ENCODE peak calls at places on chromosomes 3 and 15, in five cellular contexts. L, G, B, P and S are unnamed samples.

GRCh38 chr3:13587442-13587841 is 38.5 kb downstream of the FBLN2 start:
- DNase-seq in L (no peak), G (no peak), B (no peak), P (no peak), S (peak; percentile 6)

GRCh38 chr15:101063891-101064794 is 145.0 kb downstream of the LRRK1 start:
- DNase-seq in L (no peak), G (peak; percentile 58), B (no peak), P (no peak), S (no peak)

GRCh38 chr3:127368186-127369032 is 80.6 kb upstream of the PRR20G start:
- DNase-seq in L (no peak), G (no peak), B (no peak), P (no peak), S (no peak)

GRCh38 chr15:40330368-40330836 is 6.9 kb downstream of the INAFM2 start:
- DNase-seq in L (peak; percentile 82), G (no peak), B (no peak), P (no peak), S (no peak)

GRCh38 chr3:63762180-63762579 is 56.9 kb upstream of the C3orf49 start:
- DNase-seq in L (no peak), G (no peak), B (no peak), P (no peak), S (no peak)

GRCh38 chr3:64617610-64618009 is 70.2 kb downstream of the ADAMTS9 start:
- DNase-seq in L (no peak), G (no peak), B (no peak), P (no peak), S (no peak)

GRCh38 chr3:103056953-103057450 is 622.2 kb downstream of the ZPLD1 start:
- DNase-seq in L (no peak), G (no peak), B (no peak), P (no peak), S (no peak)

GRCh38 chr3:26625187-26625586 is 2.6 kb downstream of the LRRC3B start:
- DNase-seq in L (no peak), G (no peak), B (no peak), P (no peak), S (peak; percentile 24)

GRCh38 chr3:128367726-128368125 is 99.0 kb downstream of the DNAJB8 start:
- DNase-seq in L (no peak), G (no peak), B (no peak), P (no peak), S (no peak)

DNA sequence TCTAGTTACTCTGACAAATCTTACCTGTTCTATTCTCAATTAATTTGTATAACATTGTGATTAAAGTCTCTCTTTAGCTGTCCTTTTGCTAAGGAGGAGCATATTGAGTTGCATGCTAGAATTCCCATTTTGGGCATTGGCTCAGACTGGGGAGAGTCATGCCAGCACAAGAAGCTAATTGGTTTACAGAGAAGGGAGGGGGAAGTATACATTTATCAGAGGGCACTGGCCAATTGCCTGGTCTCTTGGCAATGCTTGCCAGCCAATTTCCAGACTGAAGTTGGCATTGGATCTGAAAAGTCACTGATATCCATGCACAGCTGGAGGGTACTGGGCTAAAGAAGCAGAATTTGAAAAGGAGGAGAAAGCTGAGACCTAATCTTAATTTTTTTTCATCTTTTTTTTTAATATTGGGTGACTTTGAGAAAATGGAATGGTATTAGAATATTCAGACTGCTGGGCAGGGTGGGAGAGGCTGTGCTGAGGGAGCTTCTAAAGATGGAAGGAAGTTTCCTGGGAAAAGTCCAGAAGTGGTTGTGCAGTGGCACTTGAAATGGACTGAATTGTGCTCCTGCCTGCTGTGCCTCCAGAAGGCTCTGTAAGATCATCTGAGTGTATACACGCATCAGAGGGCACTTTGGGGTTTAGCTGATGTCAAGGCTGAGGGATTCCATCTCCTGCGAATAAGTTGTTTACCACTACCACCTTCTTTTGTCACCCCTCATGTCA is 365.3 kb upstream of the DPH6 start:
- DNase-seq in L (no peak), G (no peak), B (no peak), P (no peak), S (no peak)
- TF ChIP-seq CREB1 in L (no peak), G (no peak), B (no peak), P (no peak), S (no peak)

DNA sequence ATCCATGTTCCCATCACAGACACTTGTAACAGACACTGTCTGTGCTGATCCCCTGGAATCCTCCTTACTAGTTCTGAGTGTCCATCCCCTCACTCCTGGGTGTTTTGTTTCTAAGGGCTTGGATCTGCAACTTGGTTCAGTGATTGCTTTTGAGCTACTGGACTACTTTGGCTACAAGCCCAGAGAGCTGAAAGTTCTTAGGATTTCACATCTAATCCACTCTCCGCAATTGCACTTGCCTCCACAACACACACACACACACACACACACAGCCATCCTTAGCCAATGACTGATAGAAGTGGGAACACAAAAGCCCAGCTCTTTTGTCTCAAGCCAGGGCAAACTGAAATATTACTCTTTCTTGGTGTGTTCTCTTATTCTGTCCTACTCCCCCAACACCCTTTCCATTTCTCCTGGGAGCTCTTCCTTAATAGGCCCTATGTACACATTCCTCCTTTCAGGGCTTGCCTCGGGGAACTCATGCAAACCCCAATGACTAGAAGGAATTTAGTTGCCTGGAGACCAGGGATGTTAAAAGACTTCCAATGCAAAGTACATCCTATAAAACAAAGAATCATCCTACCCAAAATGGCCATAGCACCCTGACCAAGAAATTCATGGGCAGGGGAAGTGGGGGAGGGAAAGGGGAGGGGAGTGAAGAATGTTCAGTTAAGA is 206.1 kb upstream of the UBE2E2 start:
- DNase-seq in L (no peak), G (no peak), B (no peak), P (no peak), S (no peak)
- TF ChIP-seq ATF3 in L (no peak), G (no peak), B (no peak), P (no peak), S (no peak)

GRCh38 chr3:51983578-51984268 is 388 bp downstream of the ACY1 start:
- DNase-seq in L (peak; percentile 36), G (no peak), B (no peak), P (no peak), S (no peak)

GRCh38 chr3:51982838-51983577 is at the start of gene ACY1:
- DNase-seq in L (peak; percentile 92), G (peak; percentile 87), B (peak; percentile 43), P (no peak), S (peak; percentile 85)

GRCh38 chr3:51984269-51984647 is 923 bp downstream of the ACY1 start:
- DNase-seq in L (no peak), G (no peak), B (no peak), P (no peak), S (no peak)

GRCh38 chr3:51980253-51980652 is 3.1 kb upstream of the ACY1 start:
- DNase-seq in L (no peak), G (no peak), B (no peak), P (no peak), S (no peak)

DNA sequence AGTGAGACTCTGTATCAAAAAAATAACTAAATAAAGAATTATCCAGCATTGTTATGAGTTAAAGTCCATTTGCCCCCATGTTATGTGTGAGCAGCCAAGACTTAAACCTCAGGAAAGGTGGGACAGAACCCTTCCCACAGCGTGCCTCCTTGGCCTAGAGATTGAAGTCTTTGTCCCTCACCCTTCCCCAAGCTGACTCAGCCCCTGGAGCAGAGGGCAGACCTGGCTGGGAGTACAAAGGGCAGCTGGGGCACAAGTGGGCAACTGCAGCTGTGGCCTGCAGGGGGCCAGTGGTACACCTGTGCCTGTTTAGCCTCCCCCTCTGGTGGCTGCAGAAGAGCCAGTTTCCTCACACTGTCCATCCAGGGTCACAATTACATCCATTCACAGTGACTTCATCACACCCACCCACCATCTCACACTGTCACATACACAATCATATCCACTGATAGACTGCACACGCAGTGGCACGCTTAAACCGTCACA is 940 bp upstream of the ACY1 start:
- DNase-seq in L (peak; percentile 67), G (peak; percentile 91), B (no peak), P (no peak), S (peak; percentile 66)
- TF ChIP-seq CREB1 in L (no peak), G (peak; percentile 21), B (no peak), P (peak; percentile 21), S (no peak)

DNA sequence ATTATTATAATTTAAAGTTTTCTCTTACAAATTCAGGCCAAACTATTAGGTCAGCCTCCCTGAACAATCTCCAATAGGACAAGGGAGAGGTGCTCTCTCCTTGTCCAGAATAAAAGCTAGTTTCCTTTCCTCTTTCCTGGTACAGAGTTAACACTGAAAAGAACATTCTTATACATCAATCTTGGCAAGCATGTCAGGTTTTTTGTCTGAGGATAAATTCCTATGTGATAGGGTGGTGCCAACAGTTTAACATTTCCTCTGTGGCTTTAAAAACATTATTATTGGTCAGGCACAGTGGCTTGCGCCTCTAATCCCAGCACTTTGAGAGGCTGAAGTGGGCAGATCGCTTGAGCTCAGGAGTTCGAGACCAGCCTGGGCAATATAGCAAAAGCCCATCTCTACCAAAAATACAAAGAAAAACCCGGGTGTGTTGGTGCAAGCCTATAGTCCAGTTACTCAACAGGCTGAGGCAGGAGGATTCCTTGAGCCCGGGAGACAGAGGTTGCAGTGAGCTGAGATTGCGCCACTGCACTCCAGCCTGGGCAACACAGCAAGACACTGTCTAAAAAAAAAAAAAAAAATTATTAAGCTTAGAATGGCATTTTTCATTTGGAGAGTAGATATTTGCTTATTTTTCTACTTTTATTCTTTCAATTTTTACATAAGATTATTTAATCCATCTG is 13.7 kb upstream of the ULK4 start:
- DNase-seq in L (no peak), G (no peak), B (no peak), P (no peak), S (no peak)
- TF ChIP-seq ATF3 in L (no peak), G (no peak), B (no peak), P (no peak), S (no peak)

GRCh38 chr15:78177447-78177873 is 28.3 kb downstream of the IDH3A start:
- DNase-seq in L (peak; percentile 64), G (peak; percentile 30), B (no peak), P (peak; percentile 36), S (peak; percentile 87)
- TF ChIP-seq CREB1 in L (no peak), G (no peak), B (no peak), P (no peak), S (no peak)

DNA sequence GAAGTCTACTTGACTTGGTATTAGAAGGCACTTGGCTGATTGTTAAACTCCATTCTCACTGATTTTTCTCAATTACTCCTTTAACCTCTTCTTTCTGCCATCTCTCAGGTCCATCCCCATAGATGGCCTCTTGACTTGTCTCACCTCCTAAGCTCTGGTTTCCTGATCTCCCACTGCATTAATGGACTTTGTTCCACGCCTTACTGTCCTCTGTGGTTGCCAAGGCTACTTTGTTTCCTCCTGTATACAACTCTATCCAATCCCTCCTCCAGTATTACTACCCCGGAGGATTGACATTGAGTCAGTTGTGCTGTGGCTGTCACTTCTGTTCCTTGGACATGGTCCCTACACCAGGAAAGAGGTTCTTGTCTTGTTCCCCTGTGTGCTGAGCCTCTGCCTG is 10.6 kb upstream of the GLCE start:
- DNase-seq in L (no peak), G (peak; percentile 55), B (no peak), P (no peak), S (no peak)
- TF ChIP-seq ATF3 in L (no peak), G (no peak), B (no peak), P (no peak), S (no peak)